ENCODE peak calls at places on chromosomes 4 and X, in five cellular contexts. T is endothelial cell of umbilical vein, O is GM12878, A is HepG2, C is A549. X is an unnamed sample.

GRCh38 chr4:128241981-128242380 is 45.6 kb downstream of the PGRMC2 start:
- DNase-seq in A (no peak), O (no peak), T (no peak), C (no peak), X (no peak)

GRCh38 chr4:74473155-74473811 is 28.3 kb downstream of the AREG start:
- DNase-seq in T (peak; percentile 84), O (no peak), C (peak; percentile 36), A (peak; percentile 62), X (no peak)

GRCh38 chr4:16253127-16253960 is 27.1 kb upstream of the TAPT1 start:
- DNase-seq in A (peak; percentile 71), C (peak; percentile 32), T (no peak), O (no peak), X (no peak)

GRCh38 chr4:182303847-182304246 is 60.6 kb downstream of the TENM3 start:
- DNase-seq in A (no peak), C (no peak), T (no peak), O (no peak), X (no peak)

GRCh38 chrX:26914232-26914631 is 548.9 kb downstream of the PPP4R3C start:
- DNase-seq in T (peak; percentile 67), A (no peak), C (no peak), O (no peak), X (no peak)

GRCh38 chrX:110021180-110022022 is 18.5 kb downstream of the TMEM164 start:
- DNase-seq in T (peak; percentile 64), C (no peak), A (no peak), O (no peak), X (no peak)

GRCh38 chr4:155478336-155478825 is 101.6 kb upstream of the MAP9 start:
- DNase-seq in O (no peak), C (no peak), T (no peak), A (no peak), X (no peak)

GRCh38 chr4:26031704-26032103 is 117.7 kb downstream of the SMIM20 start:
- DNase-seq in A (peak; percentile 15), T (no peak), O (no peak), C (no peak), X (no peak)

GRCh38 chrX:16033336-16033735 is 90.0 kb upstream of the GRPR start:
- DNase-seq in A (no peak), C (no peak), T (no peak), O (no peak), X (no peak)

GRCh38 chr4:177308125-177308524 is 1.5 kb upstream of the NEIL3 start:
- DNase-seq in O (no peak), C (peak; percentile 81), A (peak; percentile 12), T (no peak), X (peak; percentile 93)

GRCh38 chr4:151459380-151459779 is 50.4 kb downstream of the FHIP1A start:
- DNase-seq in C (no peak), A (no peak), O (no peak), T (no peak), X (no peak)

GRCh38 chrX:47361538-47362511 is 8.6 kb upstream of the ZNF157 start:
- DNase-seq in C (peak; percentile 92), T (peak; percentile 93), O (peak; percentile 96), A (peak; percentile 67), X (peak; percentile 6)

GRCh38 chr4:17232575-17233253 is 279.2 kb downstream of the QDPR start:
- DNase-seq in C (no peak), T (peak; percentile 39), O (no peak), A (no peak), X (no peak)

GRCh38 chr4:1495416-1496115 is 89.3 kb upstream of the NKX1-1 start:
- DNase-seq in T (no peak), A (no peak), C (no peak), O (no peak), X (no peak)

GRCh38 chr4:70531981-70532380 is 13.6 kb downstream of the AMTN start:
- DNase-seq in O (no peak), T (no peak), C (peak; percentile 4), A (peak; percentile 3), X (no peak)
- TF ChIP-seq CTCF in O (no peak), T (no peak), C (no peak), A (no peak), X (no peak)

GRCh38 chr4:57308301-57308700 is 198.1 kb upstream of the IGFBP7 start:
- DNase-seq in A (no peak), T (no peak), O (no peak), C (no peak), X (no peak)
- TF ChIP-seq MYC in A (no peak), T (no peak), O (no peak), C (no peak), X (no peak)

DNA sequence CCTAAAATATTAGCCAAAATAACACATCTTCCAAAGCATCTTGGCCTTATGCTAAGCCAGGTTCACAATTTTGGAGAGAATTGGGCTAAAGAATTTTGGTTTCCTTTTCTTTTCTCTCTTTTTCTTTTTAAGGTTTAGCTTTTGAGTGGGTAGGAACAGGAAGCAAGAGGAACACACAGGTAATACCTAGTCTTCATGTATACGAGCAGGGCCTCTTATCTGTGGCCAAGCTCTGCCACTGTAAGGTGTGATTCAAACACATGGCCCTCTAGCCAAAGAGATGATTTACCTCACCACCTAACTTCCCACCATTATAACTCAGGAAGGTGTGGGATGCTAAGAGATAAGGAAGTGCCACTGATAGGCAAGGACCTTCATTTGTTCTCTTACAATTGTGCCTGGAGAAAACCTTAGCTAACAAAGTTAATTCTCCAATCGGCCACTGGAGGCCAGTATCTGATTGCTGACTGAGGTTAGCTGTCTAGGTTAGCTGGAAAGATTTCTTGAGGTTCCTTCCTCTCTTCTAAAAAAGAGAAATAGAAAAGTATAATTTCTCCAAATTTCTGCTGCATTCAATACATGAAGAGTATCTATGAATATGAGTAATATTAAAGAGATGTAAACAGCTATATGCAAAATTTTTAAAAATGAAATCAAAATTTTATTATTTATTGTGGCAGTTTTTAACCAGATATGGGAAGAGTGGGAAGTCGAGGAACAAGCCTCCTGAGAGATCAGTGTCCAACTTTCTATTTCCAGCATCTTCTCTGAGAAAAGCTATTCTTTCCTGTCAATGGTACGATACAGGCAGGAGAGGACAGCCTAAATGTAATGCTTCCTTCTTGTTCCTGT is 30.1 kb upstream of the BBS7 start:
- DNase-seq in T (peak; percentile 61), O (peak; percentile 12), A (peak; percentile 45), C (peak; percentile 51), X (peak; percentile 61)
- TF ChIP-seq MAX in T (no peak), O (no peak), A (no peak), C (no peak), X (no peak)

GRCh38 chr4:95510145-95510544 is 38.6 kb downstream of the UNC5C start:
- DNase-seq in T (peak; percentile 52), O (no peak), A (peak; percentile 2), C (peak; percentile 17), X (peak; percentile 26)
- TF ChIP-seq CTCF in T (peak; percentile 45), O (peak; percentile 62), A (peak; percentile 30), C (peak; percentile 64), X (peak; percentile 45)